ENCODE peak calls at places on chromosomes 13 and 19, in ten cellular contexts. A is esophagus squamous epithelium; Y is pancreas; V is EL; B is heart right ventricle; R is stimulated activated naive CD8-positive, alpha-beta T cell treated with anti-CD3 and anti-CD28 coated beads, Interleukin-15, amount 100 ng/mL, for 72 hours; N is activated CD4-positive, alpha-beta T cell treated with anti-CD3 and anti-CD28 coated beads for 48 hours; M is NCI-H1105; J is NCI-H2029 treated with DMSO at 0.1 percent for 48 hours; W is H1. C is an unnamed sample.

GRCh38 chr13:49098771-49099512 is 121.2 kb upstream of the MLNR start:
- DNase-seq in A (no peak), Y (no peak), V (peak; percentile 19), B (no peak), R (no peak), N (no peak), M (no peak), J (no peak), W (no peak), C (no peak)

GRCh38 chr13:21511841-21512240 is 52.7 kb upstream of the ZDHHC20 start:
- DNase-seq in A (no peak), Y (no peak), V (no peak), B (no peak), R (no peak), N (no peak), M (no peak), J (no peak), W (no peak), C (no peak)

GRCh38 chr19:54448037-54448773 is 794 bp upstream of the LENG8 start:
- DNase-seq in A (no peak), Y (peak; percentile 74), V (peak; percentile 66), B (peak; percentile 68), R (no peak), N (peak; percentile 59), M (no peak), J (no peak), W (no peak), C (no peak)

GRCh38 chr13:33845572-33846305 is 27.8 kb downstream of the RFC3 start:
- DNase-seq in A (no peak), Y (no peak), V (no peak), B (no peak), R (no peak), N (no peak), M (no peak), J (no peak), W (no peak), C (no peak)

GRCh38 chr19:7788178-7788932 is 25.3 kb downstream of the CLEC4M start:
- DNase-seq in A (no peak), Y (no peak), V (no peak), B (no peak), R (no peak), N (no peak), M (no peak), J (no peak), W (no peak), C (no peak)

GRCh38 chr13:104098421-104098820 is 1032.2 kb upstream of the SLC10A2 start:
- DNase-seq in A (no peak), Y (no peak), V (no peak), B (no peak), R (no peak), N (no peak), M (no peak), J (no peak), W (no peak), C (no peak)

GRCh38 chr19:40360020-40360686 is 11.7 kb downstream of the PLD3 start:
- DNase-seq in A (no peak), Y (no peak), V (no peak), B (no peak), R (no peak), N (no peak), M (no peak), J (no peak), W (no peak), C (no peak)

GRCh38 chr13:103799028-103799427 is 732.8 kb upstream of the SLC10A2 start:
- DNase-seq in A (no peak), Y (no peak), V (no peak), B (no peak), R (no peak), N (no peak), M (peak; percentile 26), J (no peak), W (no peak), C (no peak)

GRCh38 chr19:35006342-35006998 is 6.3 kb downstream of the GRAMD1A start:
- DNase-seq in A (no peak), Y (peak; percentile 87), V (peak; percentile 87), B (no peak), R (no peak), N (no peak), M (no peak), J (no peak), W (no peak), C (no peak)

GRCh38 chr13:93861818-93862217 is 617.7 kb downstream of the DCT start:
- DNase-seq in A (no peak), Y (no peak), V (peak; percentile 69), B (no peak), R (no peak), N (no peak), M (no peak), J (no peak), W (no peak), C (no peak)

GRCh38 chr19:679418-680286 is 3.5 kb downstream of the FSTL3 start:
- DNase-seq in A (no peak), Y (peak; percentile 68), V (peak; percentile 75), B (peak; percentile 65), R (no peak), N (peak; percentile 52), M (no peak), J (no peak), W (no peak), C (peak; percentile 58)

GRCh38 chr13:111049791-111050538 is 65.1 kb upstream of the ARHGEF7 start:
- DNase-seq in A (no peak), Y (no peak), V (peak; percentile 22), B (peak; percentile 58), R (no peak), N (peak; percentile 18), M (peak; percentile 9), J (no peak), W (no peak), C (no peak)

GRCh38 chr19:49741210-49741844 is 21.8 kb downstream of the TSKS start:
- DNase-seq in A (no peak), Y (no peak), V (peak; percentile 40), B (no peak), R (no peak), N (no peak), M (no peak), J (no peak), W (no peak), C (no peak)

GRCh38 chr19:21835429-21835809 is 563 bp downstream of the ZNF43 start:
- DNase-seq in A (no peak), Y (no peak), V (no peak), B (peak; percentile 9), R (no peak), N (peak; percentile 34), M (no peak), J (peak; percentile 34), W (no peak), C (peak; percentile 67)

GRCh38 chr13:66546534-66547379 is 683.4 kb downstream of the PCDH9 start:
- DNase-seq in A (no peak), Y (no peak), V (peak; percentile 36), B (no peak), R (no peak), N (no peak), M (no peak), J (no peak), W (no peak), C (no peak)

GRCh38 chr19:52190679-52191293 is 934 bp downstream of the PPP2R1A start:
- DNase-seq in A (no peak), Y (peak; percentile 13), V (peak; percentile 50), B (peak; percentile 56), R (no peak), N (peak; percentile 29), M (no peak), J (no peak), W (no peak), C (peak; percentile 71)

GRCh38 chr19:3057275-3057714 is 5.0 kb downstream of the TLE5 start:
- DNase-seq in A (no peak), Y (peak; percentile 97), V (no peak), B (peak; percentile 86), R (no peak), N (no peak), M (peak; percentile 35), J (peak; percentile 60), W (no peak), C (peak; percentile 83)

GRCh38 chr19:46040952-46041500 is at the start of gene IGFL4:
- DNase-seq in A (no peak), Y (no peak), V (peak; percentile 15), B (no peak), R (no peak), N (no peak), M (peak; percentile 35), J (peak; percentile 40), W (no peak), C (no peak)

GRCh38 chr13:37657134-37657533 is 58.6 kb upstream of the POSTN start:
- DNase-seq in A (no peak), Y (no peak), V (peak; percentile 81), B (no peak), R (no peak), N (no peak), M (no peak), J (no peak), W (no peak), C (no peak)